ENCODE peak calls at places on chromosome 17, in eight cellular contexts. W, O, B, V, Q, N, K and Y are unnamed samples.

GRCh38 chr17:71392715-71393567 is 727.9 kb upstream of the SOX9 start:
- DNase-seq in W (peak), V (no peak), O (no peak), B (no peak), N (no peak), Q (no peak), K (peak), Y (no peak)

GRCh38 chr17:77354721-77355455 is 214.1 kb downstream of the SEC14L1 start:
- DNase-seq in V (peak), B (peak), N (no peak), Q (peak), O (peak), W (peak), K (peak), Y (no peak)

GRCh38 chr17:13984956-13985355 is 84.3 kb upstream of the COX10 start:
- DNase-seq in B (no peak), O (no peak), Q (no peak), V (no peak), K (no peak), N (no peak), W (no peak), Y (no peak)

GRCh38 chr17:60193482-60193881 is 43.7 kb downstream of the CA4 start:
- DNase-seq in Q (no peak), V (no peak), O (peak), N (no peak), K (no peak), W (no peak), B (no peak), Y (no peak)

GRCh38 chr17:80328620-80329380 is 68.1 kb downstream of the RNF213 start:
- DNase-seq in N (no peak), Q (no peak), O (no peak), W (no peak), K (no peak), V (no peak), B (no peak), Y (no peak)

GRCh38 chr17:59837362-59838195 is 55.2 kb downstream of the TUBD1 start:
- DNase-seq in B (peak), K (peak), O (peak), Q (peak), W (peak), V (peak), N (peak), Y (peak)

GRCh38 chr17:42519546-42520444 is 16.2 kb upstream of the NAGLU start:
- DNase-seq in W (peak), V (peak), Q (peak), B (peak), O (peak), K (peak), N (peak), Y (peak)

GRCh38 chr17:55160501-55160900 is 104.3 kb upstream of the HLF start:
- DNase-seq in O (no peak), Q (no peak), K (no peak), B (no peak), W (no peak), N (no peak), V (no peak), Y (no peak)

GRCh38 chr17:64781394-64781793 is 119.3 kb upstream of the SMURF2 start:
- DNase-seq in V (no peak), Q (peak), N (peak), W (peak), K (no peak), B (peak), O (peak), Y (peak)

GRCh38 chr17:54172654-54173316 is 350.1 kb downstream of the KIF2B start:
- DNase-seq in K (peak), B (peak), O (no peak), W (no peak), N (peak), V (no peak), Q (no peak), Y (peak)

GRCh38 chr17:63150994-63151464 is 185.0 kb downstream of the TANC2 start:
- DNase-seq in V (peak), W (peak), K (peak), Q (no peak), O (no peak), N (no peak), B (peak), Y (no peak)

GRCh38 chr17:17840751-17841591 is 4.2 kb upstream of the SREBF1 start:
- DNase-seq in V (no peak), O (no peak), W (peak), Q (no peak), B (peak), K (peak), N (no peak), Y (peak)

GRCh38 chr17:12256380-12256995 is 235.8 kb downstream of the MAP2K4 start:
- DNase-seq in Q (no peak), B (peak), W (peak), V (peak), O (peak), N (no peak), K (peak), Y (peak)

GRCh38 chr17:78908426-78908825 is 5.4 kb upstream of the CEP295NL start:
- DNase-seq in N (no peak), V (no peak), K (no peak), O (no peak), Q (no peak), B (no peak), W (no peak), Y (no peak)

GRCh38 chr17:56939869-56940484 is 20.9 kb downstream of the COIL start:
- DNase-seq in K (peak), N (peak), O (no peak), V (no peak), B (peak), Q (no peak), W (peak), Y (no peak)

GRCh38 chr17:73091770-73092517 is 544 bp downstream of the SLC39A11 start:
- DNase-seq in O (peak), W (peak), Q (no peak), N (peak), K (no peak), B (peak), V (no peak), Y (peak)

GRCh38 chr17:79537061-79537460 is 73.8 kb downstream of the RBFOX3 start:
- DNase-seq in O (no peak), N (no peak), W (no peak), V (no peak), B (no peak), K (no peak), Q (no peak), Y (no peak)

GRCh38 chr17:17028059-17028877 is 14.0 kb upstream of the MPRIP start:
- DNase-seq in K (peak), O (peak), Q (peak), W (peak), N (peak), V (no peak), B (peak), Y (no peak)

GRCh38 chr17:58587713-58588117 is 73.3 kb upstream of the MTMR4 start:
- DNase-seq in V (no peak), N (peak), O (peak), B (peak), W (peak), K (peak), Q (peak), Y (peak)

GRCh38 chr17:19369107-19369778 is 6.7 kb upstream of the B9D1 start:
- DNase-seq in K (no peak), N (no peak), O (peak), Q (no peak), V (no peak), B (no peak), W (no peak), Y (no peak)

GRCh38 chr17:28550858-28551257 is 1.6 kb downstream of the UNC119 start:
- DNase-seq in W (no peak), K (no peak), N (no peak), B (no peak), V (no peak), Q (no peak), O (no peak), Y (no peak)

GRCh38 chr17:77571562-77571981 is 386.9 kb upstream of the TNRC6C start:
- DNase-seq in N (no peak), W (peak), V (no peak), O (no peak), B (peak), K (peak), Q (no peak), Y (no peak)

GRCh38 chr17:44010966-44011647 is 3.7 kb downstream of the TMEM101 start:
- DNase-seq in K (no peak), W (peak), B (no peak), Q (no peak), V (peak), N (no peak), O (no peak), Y (no peak)

DNA sequence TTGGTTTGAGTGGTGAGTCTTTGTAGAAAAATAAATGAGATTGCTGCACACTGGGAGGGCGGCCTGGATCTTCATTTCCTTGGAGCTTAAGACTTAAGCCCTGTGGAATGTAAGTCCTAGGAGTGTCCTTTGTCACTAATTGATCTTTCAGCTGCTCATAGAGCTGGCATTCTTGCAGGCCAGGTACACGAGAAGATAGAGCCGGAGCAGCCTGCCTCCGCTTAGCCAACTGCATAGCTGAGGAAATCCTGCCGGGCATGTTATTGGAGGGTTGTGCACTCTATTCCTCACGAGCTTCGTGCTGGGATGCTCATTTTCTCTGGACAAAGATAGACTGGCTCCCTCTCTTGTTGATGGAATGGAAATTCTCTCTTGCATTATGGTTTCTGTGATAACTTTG is 76.8 kb downstream of the RPA1 start:
- DNase-seq in V (no peak), B (peak), Q (no peak), N (no peak), W (no peak), O (no peak), K (no peak), Y (no peak)
- TF ChIP-seq CTCF in V (no peak), B (no peak), Q (no peak), N (no peak), W (no peak), O (no peak), K (no peak), Y (no peak)

DNA sequence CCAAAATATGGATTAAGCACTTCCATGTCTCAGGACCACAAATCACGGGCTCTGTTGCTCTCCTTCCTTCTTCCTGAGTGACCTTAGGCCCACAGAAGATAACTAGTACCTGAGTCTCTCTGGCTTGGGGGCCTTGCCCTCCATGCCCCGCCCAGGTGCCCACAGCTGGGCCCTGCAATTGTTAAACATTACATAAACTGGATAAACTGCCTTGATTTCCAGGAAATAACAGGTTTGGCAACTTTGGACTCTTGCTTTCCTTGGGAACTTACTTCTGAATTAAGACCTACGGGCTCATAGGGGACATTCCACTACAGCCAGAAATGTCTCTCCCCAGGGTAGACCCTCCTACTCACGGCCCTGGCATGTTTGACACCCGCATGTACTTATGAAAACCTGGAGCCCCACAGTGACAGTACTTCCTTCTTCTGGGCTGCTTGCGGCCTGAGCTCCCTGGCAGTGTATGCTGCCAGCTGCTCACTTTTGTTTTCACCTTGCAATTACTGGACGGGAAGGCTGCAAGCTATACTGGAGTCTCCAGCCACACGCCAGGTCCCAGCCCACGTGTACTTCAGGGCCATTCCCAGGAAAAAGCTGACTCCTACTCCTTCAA is 2.3 kb upstream of the UBALD2 start:
- DNase-seq in W (peak), B (no peak), Q (no peak), V (no peak), N (no peak), O (peak), K (no peak), Y (no peak)
- TF ChIP-seq CTCF in W (no peak), B (no peak), Q (no peak), V (no peak), N (no peak), O (no peak), K (no peak), Y (no peak)

DNA sequence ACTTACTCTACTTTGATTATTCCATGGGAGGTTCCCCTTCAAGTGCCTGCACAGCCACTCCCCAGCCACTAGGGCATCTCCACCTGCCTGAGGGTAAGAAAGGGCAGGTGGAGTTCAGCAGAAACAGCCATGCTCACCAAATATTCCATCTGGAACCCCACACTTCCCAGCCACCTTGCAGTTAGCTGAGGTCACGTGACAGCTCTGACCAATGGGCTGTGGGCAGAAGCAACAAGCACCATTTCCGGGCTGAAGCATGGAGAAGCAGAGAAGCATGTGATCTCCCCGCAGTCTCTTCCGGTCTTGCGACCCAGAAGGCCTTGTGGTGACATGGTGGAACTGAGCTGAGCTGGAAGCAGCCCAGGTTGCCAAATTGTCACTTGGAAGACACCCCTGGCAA is 108.6 kb downstream of the CCT6B start:
- DNase-seq in K (no peak), N (no peak), B (no peak), W (no peak), Q (no peak), V (no peak), O (no peak), Y (no peak)
- TF ChIP-seq CTCF in K (no peak), N (peak), B (no peak), W (no peak), Q (no peak), V (no peak), O (no peak), Y (peak)

GRCh38 chr17:40854175-40854814 is 12.7 kb downstream of the KRT12 start:
- DNase-seq in O (no peak), B (peak), Q (no peak), K (peak), V (peak), N (no peak), W (peak), Y (no peak)
- TF ChIP-seq CTCF in O (no peak), B (no peak), Q (no peak), K (no peak), V (no peak), N (no peak), W (no peak), Y (no peak)

DNA sequence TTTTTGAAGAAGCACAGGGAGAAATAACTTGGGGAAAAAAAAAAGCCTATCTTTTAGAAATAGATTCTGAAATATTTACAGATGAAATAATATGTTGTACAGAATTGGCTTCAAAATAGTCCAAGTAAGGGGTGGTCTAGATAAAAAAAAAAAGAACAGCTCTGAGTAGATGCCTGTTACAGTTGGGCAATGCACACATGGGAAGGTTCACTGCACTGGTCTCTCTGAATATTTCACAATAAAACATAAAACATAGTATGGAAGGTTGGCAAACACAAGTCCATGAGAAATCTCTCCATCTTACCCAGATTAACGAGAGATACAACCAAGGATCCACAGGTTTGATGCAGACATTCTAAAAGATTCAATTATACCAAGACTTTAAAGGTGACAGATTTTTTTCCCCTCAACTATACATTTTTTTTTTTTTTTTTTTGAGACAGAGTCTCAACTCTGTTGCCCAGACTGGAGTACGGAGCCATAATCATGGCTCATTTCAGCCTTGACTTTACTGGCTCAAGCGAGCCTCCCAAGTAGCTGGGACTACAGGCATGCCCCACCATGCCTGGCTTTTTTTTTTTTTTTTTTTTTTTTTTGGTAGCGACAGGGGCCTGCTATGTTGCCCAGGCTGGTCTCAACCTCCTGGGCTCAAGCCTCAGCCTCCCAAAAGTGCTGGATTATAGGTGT is 58.0 kb downstream of the KANSL1 start:
- DNase-seq in Q (no peak), V (no peak), B (peak), O (no peak), W (no peak), N (no peak), K (peak), Y (no peak)
- TF ChIP-seq CTCF in Q (no peak), V (no peak), B (no peak), O (no peak), W (no peak), N (no peak), K (no peak), Y (no peak)

GRCh38 chr17:38659415-38659814 is 15.3 kb downstream of the EPOP start:
- DNase-seq in N (no peak), Q (no peak), K (no peak), W (no peak), B (no peak), O (no peak), V (no peak), Y (no peak)

GRCh38 chr17:38663964-38664644 is 10.7 kb downstream of the EPOP start:
- DNase-seq in O (no peak), W (no peak), Q (no peak), B (no peak), K (no peak), V (no peak), N (no peak), Y (no peak)

GRCh38 chr17:38667099-38667786 is 7.5 kb downstream of the EPOP start:
- DNase-seq in W (peak), O (peak), V (peak), B (peak), K (peak), Q (peak), N (peak), Y (peak)

GRCh38 chr17:38660097-38661026 is 14.4 kb downstream of the EPOP start:
- DNase-seq in N (no peak), O (no peak), Q (no peak), V (no peak), W (no peak), K (peak), B (no peak), Y (no peak)

GRCh38 chr17:38663125-38663751 is 11.5 kb downstream of the EPOP start:
- DNase-seq in V (no peak), N (peak), K (peak), Q (no peak), O (peak), W (peak), B (peak), Y (peak)
- TF ChIP-seq CTCF in V (peak), N (peak), K (peak), Q (no peak), O (peak), W (peak), B (peak), Y (peak)

DNA sequence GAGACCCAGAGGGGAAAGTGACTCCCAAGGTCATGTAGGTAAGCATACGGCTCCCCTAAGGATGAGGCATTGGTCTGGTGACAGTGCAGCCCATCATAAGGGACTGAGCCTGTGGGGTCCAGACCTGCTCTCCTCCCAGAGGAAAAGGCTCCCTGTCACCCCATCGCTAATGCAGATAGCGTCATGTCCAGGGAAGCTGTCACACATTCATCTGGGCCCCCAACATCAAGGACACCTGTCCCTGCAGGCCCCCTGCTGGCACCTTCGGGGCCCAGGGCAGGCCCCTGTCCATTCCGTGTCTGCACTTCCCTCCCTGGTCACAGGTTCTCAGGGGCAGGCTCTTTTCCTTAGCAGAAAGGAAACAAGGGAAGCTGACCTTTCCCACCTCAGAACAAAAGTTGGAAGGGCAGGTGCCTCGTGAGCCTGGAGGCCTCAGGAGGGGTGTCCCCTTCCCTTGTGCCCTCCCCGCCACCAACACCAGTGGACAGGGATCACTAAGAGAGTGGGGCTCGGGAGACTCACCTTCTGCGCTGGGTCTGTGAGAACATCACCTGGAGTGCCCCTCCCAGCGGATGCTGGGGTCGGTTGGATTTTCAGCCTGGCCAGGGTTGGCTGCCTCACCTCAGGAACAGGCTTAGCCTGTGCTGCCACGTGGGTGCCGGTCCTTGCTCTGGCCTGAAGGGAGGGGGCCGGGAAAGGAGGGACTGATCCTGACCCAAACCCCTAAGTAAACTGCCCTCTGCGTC is 17.3 kb upstream of the LASP1NB start:
- DNase-seq in O (no peak), K (no peak), Q (no peak), V (no peak), N (peak), W (no peak), B (no peak), Y (no peak)
- TF ChIP-seq CTCF in O (no peak), K (no peak), Q (no peak), V (no peak), N (no peak), W (no peak), B (no peak), Y (no peak)

GRCh38 chr17:38970804-38971203 is 3.6 kb upstream of the FBXO47 start:
- DNase-seq in Q (no peak), W (no peak), B (no peak), K (no peak), O (no peak), N (no peak), V (no peak), Y (no peak)

GRCh38 chr17:38970128-38970527 is 2.9 kb upstream of the FBXO47 start:
- DNase-seq in B (no peak), V (no peak), K (no peak), O (no peak), Q (no peak), W (no peak), N (no peak), Y (no peak)

GRCh38 chr17:38969281-38969680 is 2.1 kb upstream of the FBXO47 start:
- DNase-seq in O (no peak), W (no peak), K (no peak), V (no peak), Q (no peak), B (no peak), N (no peak), Y (no peak)

DNA sequence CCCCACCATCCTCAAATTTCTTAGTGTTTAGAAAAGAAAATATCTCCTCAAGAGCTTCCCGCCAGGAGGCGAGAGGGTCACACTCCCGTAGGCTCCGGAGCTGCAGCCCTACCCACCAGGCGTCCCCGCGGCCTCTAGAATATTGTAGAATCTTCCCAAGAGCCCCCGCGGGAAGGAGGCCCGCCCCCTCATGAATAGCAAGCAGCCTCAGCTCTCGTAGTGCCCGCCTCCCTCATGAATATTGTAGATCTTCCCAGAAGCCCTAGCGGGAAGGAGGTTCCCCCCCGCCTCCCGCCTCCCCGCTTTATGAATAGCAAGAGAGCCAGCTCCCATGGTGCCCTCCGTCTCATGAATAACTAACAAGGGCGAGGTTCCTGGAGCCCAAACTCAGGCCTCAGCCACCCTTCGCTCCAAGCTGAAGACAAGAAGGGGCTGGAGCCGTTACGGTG is at the start of gene FBXO47:
- DNase-seq in V (peak), O (peak), B (peak), N (peak), K (peak), W (peak), Q (peak), Y (peak)
- TF ChIP-seq CTCF in V (peak), O (no peak), B (peak), N (no peak), K (peak), W (no peak), Q (no peak), Y (no peak)